ENCODE peak calls at places on chromosomes 4 and X, in five cellular contexts. L, K, H, R and M are unnamed samples.

GRCh38 chrX:149121526-149121925 is 383.6 kb downstream of the IDS start:
- DNase-seq in L (no peak), K (no peak), H (no peak), R (no peak), M (no peak)

GRCh38 chrX:37815366-37815765 is 32.0 kb downstream of the DYNLT3 start:
- DNase-seq in L (no peak), K (no peak), H (no peak), R (no peak), M (no peak)

GRCh38 chr4:39541987-39542632 is 14.9 kb upstream of the UGDH start:
- DNase-seq in L (no peak), K (no peak), H (no peak), R (no peak), M (peak)

GRCh38 chrX:23901805-23902204 is 5.9 kb downstream of the APOO start:
- DNase-seq in L (no peak), K (peak), H (peak), R (peak), M (no peak)

GRCh38 chr4:162645381-162645780 is 481.6 kb upstream of the FSTL5 start:
- DNase-seq in L (no peak), K (no peak), H (no peak), R (no peak), M (no peak)

GRCh38 chrX:74540635-74541249 is 73.7 kb downstream of the RLIM start:
- DNase-seq in L (no peak), K (no peak), H (no peak), R (no peak), M (no peak)

GRCh38 chrX:39736219-39737211 is 361.2 kb downstream of the BCOR start:
- DNase-seq in L (no peak), K (peak), H (peak), R (peak), M (peak)

GRCh38 chr4:118396881-118397666 is 44.3 kb upstream of the PRSS12 start:
- DNase-seq in L (no peak), K (no peak), H (no peak), R (no peak), M (no peak)

GRCh38 chr4:138609943-138610350 is 367.8 kb upstream of the SLC7A11 start:
- DNase-seq in L (no peak), K (no peak), H (peak), R (peak), M (no peak)

GRCh38 chr4:184343400-184344177 is 125.9 kb upstream of the ENPP6 start:
- DNase-seq in L (no peak), K (peak), H (peak), R (peak), M (peak)

GRCh38 chr4:180059216-180059881 is 2183.9 kb upstream of the TENM3 start:
- DNase-seq in L (peak), K (no peak), H (no peak), R (peak), M (no peak)

GRCh38 chr4:3640587-3640962 is 108.4 kb upstream of the LRPAP1 start:
- DNase-seq in L (no peak), K (no peak), H (peak), R (no peak), M (no peak)

GRCh38 chrX:113986427-113986826 is 597.5 kb upstream of the HTR2C start:
- DNase-seq in L (no peak), K (no peak), H (no peak), R (no peak), M (no peak)

GRCh38 chr4:25927361-25928040 is 13.5 kb downstream of the SMIM20 start:
- DNase-seq in L (no peak), K (no peak), H (no peak), R (no peak), M (no peak)

GRCh38 chr4:47032405-47033106 is 1.2 kb downstream of the GABRB1 start:
- DNase-seq in L (peak), K (peak), H (peak), R (peak), M (peak)

GRCh38 chrX:47321978-47322377 is 48.4 kb upstream of the ZNF157 start:
- DNase-seq in L (no peak), K (no peak), H (no peak), R (no peak), M (no peak)

GRCh38 chr4:42716996-42717395 is 60.1 kb upstream of the ATP8A1 start:
- DNase-seq in L (no peak), K (no peak), H (no peak), R (no peak), M (no peak)

GRCh38 chrX:149829751-149830191 is 48.0 kb downstream of the MAGEA9 start:
- DNase-seq in L (no peak), K (no peak), H (no peak), R (no peak), M (no peak)

GRCh38 chrX:128458888-128459287 is 406.7 kb upstream of the ACTRT1 start:
- DNase-seq in L (no peak), K (no peak), H (no peak), R (no peak), M (no peak)

GRCh38 chrX:154397888-154398667 is at the start of gene RPL10:
- DNase-seq in L (peak), K (peak), H (peak), R (peak), M (peak)
- TF ChIP-seq POLR2A in L (peak), K (no peak), H (peak), R (peak), M (peak)

DNA sequence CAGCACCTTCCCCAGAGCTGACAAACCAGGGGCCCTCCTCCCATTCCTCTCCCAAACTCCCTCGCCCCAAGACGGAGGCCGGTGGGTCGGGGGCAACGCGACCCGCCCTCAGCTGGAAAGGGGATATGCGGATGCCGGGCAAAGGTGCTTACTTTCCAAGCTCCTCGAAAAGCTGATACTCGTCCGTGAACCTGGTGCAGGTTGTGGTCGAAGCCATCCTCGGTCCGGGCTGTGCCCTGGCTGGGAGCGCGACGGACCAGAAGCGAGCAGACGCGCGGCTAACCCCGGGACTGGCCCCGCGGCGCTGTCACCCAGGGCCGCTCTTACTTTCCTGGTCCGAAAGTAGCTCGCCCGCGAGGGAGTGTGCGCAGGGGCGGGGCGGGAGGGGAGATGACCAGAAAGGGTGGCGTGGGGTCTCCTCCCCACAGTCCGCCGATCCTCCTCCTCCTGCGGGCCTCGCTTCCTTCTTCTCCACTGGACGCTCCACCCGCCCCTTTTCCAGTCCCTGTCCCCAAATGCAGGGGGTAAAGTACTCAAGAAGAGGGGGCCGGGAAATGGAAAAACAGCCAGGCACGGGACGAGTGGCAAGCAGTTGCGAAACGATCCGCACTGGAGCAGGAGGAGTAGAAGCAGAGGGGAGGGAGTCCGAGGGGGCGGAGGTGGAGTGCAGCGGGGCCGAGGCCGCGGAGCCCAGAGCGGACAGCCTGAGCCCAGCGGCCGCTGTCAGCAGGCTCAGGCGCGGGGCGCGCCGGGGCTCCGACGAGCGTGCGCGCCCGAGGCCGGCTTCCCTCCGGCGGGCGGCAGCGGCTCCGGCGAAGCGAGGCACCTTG is 471 bp downstream of the CAMK2D start:
- DNase-seq in L (peak), K (peak), H (peak), R (peak), M (peak)
- TF ChIP-seq POLR2A in L (peak), K (no peak), H (no peak), R (peak), M (peak)

DNA sequence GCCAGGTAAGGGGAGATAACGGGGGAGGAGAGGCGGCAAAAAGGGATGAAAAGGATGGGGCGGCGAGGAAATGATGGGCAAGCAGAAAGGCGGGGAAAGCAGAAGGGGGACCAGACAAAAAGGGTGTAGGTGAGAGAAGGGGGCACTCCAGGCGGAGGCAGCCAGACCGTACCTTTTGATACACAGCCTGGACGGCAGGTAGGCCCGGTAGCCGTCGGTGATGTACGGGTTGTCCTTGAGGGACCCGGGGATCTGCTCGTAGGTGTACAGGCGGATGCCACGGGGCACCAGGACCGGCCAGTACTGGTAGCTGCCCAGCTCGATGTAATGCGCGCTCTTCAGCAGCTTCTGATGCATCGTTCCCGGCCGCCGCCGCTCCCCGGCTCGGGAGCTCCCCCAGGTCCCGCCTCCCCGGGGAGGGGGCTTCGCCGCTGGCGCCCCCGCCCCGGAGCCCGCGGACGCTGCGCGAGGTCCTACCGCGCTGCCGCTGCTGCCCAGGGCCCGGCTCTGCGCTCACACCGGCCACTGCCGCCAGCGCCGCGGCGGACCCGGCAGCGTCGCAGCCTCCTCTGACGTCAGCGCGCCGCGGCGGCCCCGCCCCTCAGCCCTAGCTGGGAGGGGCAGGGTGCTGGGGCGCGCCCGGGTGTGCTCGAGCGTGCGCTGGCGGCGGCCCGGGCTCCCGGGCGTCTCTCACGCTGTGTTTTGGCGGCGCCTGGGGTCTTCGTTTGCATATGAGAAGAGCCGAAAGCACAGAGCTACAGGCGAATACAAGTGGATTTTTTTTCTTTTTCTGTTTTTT is at the start of gene PAQR3:
- DNase-seq in L (peak), K (peak), H (peak), R (peak), M (peak)
- TF ChIP-seq POLR2A in L (peak), K (no peak), H (peak), R (peak), M (peak)

GRCh38 chrX:11759461-11760311 is 1.6 kb downstream of the MSL3 start:
- DNase-seq in L (peak), K (peak), H (peak), R (peak), M (peak)

GRCh38 chrX:11757729-11758399 is at the start of gene MSL3:
- DNase-seq in L (peak), K (peak), H (peak), R (peak), M (peak)

GRCh38 chrX:11757397-11757728 is 674 bp upstream of the MSL3 start:
- DNase-seq in L (no peak), K (no peak), H (no peak), R (no peak), M (no peak)

GRCh38 chrX:11759172-11759460 is 1.1 kb downstream of the MSL3 start:
- DNase-seq in L (no peak), K (no peak), H (no peak), R (no peak), M (no peak)

DNA sequence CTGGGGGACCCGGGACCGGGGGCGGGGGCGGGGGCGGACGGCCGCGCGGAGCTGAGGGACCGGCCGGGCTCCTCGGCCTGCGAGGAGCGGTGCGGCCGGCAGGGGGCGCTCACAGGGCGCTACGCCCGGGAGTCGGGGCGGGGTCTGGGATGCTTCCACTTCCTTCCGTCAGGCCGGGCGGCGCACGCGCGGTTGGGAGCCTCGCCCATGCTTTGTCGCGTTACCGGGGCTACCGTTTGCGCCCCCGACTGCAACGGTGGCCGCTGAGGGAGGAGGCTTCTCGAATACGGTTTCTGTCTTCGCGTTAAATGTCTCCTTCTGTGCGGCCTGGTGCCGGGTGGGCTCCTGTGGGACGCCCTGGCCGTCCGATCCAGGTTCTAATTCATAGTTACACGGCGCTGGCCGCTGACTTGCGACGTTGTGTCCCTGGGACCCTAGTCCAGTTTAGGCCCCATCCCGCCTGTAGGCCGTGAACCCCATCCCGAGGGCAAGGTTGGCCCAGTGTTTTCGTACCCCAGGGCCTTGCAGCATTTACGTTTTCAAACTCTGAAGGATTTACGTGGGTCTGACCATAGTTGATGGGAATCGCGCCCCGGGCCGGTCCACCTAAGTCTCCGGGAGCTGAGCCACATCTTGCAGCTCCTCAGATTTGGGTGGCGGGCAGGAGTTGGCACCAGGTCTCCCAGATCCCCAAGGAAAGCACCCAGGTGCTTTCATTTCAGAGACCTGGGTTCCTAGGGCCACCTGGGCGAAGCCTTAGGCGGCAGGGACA is 549 bp downstream of the MSL3 start:
- DNase-seq in L (peak), K (peak), H (peak), R (peak), M (peak)
- TF ChIP-seq POLR2A in L (peak), K (no peak), H (no peak), R (no peak), M (no peak)